ENCODE peak calls at places on chromosome 19, in four cellular contexts. One of them, this sample, is unnamed.

GRCh38 chr19:38221919-38222828 is 1.8 kb downstream of the DPF1 start:
- DNase-seq in NCI-H460: no peak
- DNase-seq in ecto neural progenitor cell: no peak
- DNase-seq in left colon: no peak
- DNase-seq in this sample: no peak

GRCh38 chr19:12064266-12065099 is at the start of gene ZNF844:
- DNase-seq in NCI-H460: no peak
- DNase-seq in ecto neural progenitor cell: peak
- DNase-seq in left colon: peak
- DNase-seq in this sample: no peak

GRCh38 chr19:884420-885211 is 8.4 kb downstream of the MED16 start:
- DNase-seq in NCI-H460: no peak
- DNase-seq in ecto neural progenitor cell: no peak
- DNase-seq in left colon: no peak
- DNase-seq in this sample: no peak

GRCh38 chr19:4295972-4296771 is 6.0 kb downstream of the TMIGD2 start:
- DNase-seq in NCI-H460: no peak
- DNase-seq in ecto neural progenitor cell: no peak
- DNase-seq in left colon: peak
- DNase-seq in this sample: no peak

GRCh38 chr19:44653977-44654784 is 10.5 kb downstream of the PVR start:
- DNase-seq in NCI-H460: peak
- DNase-seq in ecto neural progenitor cell: peak
- DNase-seq in left colon: peak
- DNase-seq in this sample: no peak

GRCh38 chr19:38699027-38699346 is 45.3 kb downstream of the CAPN12 start:
- DNase-seq in NCI-H460: no peak
- DNase-seq in ecto neural progenitor cell: no peak
- DNase-seq in left colon: no peak
- DNase-seq in this sample: no peak

GRCh38 chr19:21604351-21604926 is 99.0 kb downstream of the ZNF429 start:
- DNase-seq in NCI-H460: no peak
- DNase-seq in ecto neural progenitor cell: no peak
- DNase-seq in left colon: no peak
- DNase-seq in this sample: no peak

GRCh38 chr19:4512070-4512469 is 6.2 kb downstream of the PLIN4 start:
- DNase-seq in NCI-H460: no peak
- DNase-seq in ecto neural progenitor cell: no peak
- DNase-seq in left colon: no peak
- DNase-seq in this sample: no peak

GRCh38 chr19:56136362-56136761 is 4.7 kb upstream of the ZNF444 start:
- DNase-seq in NCI-H460: no peak
- DNase-seq in ecto neural progenitor cell: no peak
- DNase-seq in left colon: no peak
- DNase-seq in this sample: no peak

GRCh38 chr19:32450217-32450616 is 44.6 kb downstream of the DPY19L3 start:
- DNase-seq in NCI-H460: no peak
- DNase-seq in ecto neural progenitor cell: no peak
- DNase-seq in left colon: no peak
- DNase-seq in this sample: no peak

GRCh38 chr19:49502866-49503581 is 6.8 kb downstream of the RPS11 start:
- DNase-seq in NCI-H460: peak
- DNase-seq in ecto neural progenitor cell: no peak
- DNase-seq in left colon: no peak
- DNase-seq in this sample: no peak

GRCh38 chr19:401836-402535 is 7.0 kb downstream of the C2CD4C start:
- DNase-seq in NCI-H460: no peak
- DNase-seq in ecto neural progenitor cell: no peak
- DNase-seq in left colon: peak
- DNase-seq in this sample: no peak

GRCh38 chr19:45878043-45878794 is 7.7 kb downstream of the IRF2BP1 start:
- DNase-seq in NCI-H460: no peak
- DNase-seq in ecto neural progenitor cell: no peak
- DNase-seq in left colon: peak
- DNase-seq in this sample: no peak

GRCh38 chr19:13060233-13060963 is 42.3 kb downstream of the LYL1 start:
- DNase-seq in NCI-H460: no peak
- DNase-seq in ecto neural progenitor cell: no peak
- DNase-seq in left colon: peak
- DNase-seq in this sample: no peak

GRCh38 chr19:13839193-13839937 is 37.6 kb upstream of the NANOS3 start:
- DNase-seq in NCI-H460: peak
- DNase-seq in ecto neural progenitor cell: peak
- DNase-seq in left colon: peak
- DNase-seq in this sample: peak

GRCh38 chr19:16133818-16134217 is 9.7 kb upstream of the HSH2D start:
- DNase-seq in NCI-H460: no peak
- DNase-seq in ecto neural progenitor cell: no peak
- DNase-seq in left colon: no peak
- DNase-seq in this sample: no peak

GRCh38 chr19:1304197-1304924 is 18.7 kb downstream of the EFNA2 start:
- DNase-seq in NCI-H460: no peak
- DNase-seq in ecto neural progenitor cell: no peak
- DNase-seq in left colon: peak
- DNase-seq in this sample: no peak

GRCh38 chr19:38667552-38668205 is 20.2 kb downstream of the ACTN4 start:
- DNase-seq in NCI-H460: no peak
- DNase-seq in ecto neural progenitor cell: no peak
- DNase-seq in left colon: no peak
- DNase-seq in this sample: no peak

GRCh38 chr19:51980116-51980736 is 6.4 kb downstream of the ZNF350 start:
- DNase-seq in NCI-H460: no peak
- DNase-seq in ecto neural progenitor cell: no peak
- DNase-seq in left colon: no peak
- DNase-seq in this sample: no peak

GRCh38 chr19:41064974-41065569 is 23.2 kb upstream of the CYP2A13 start:
- DNase-seq in NCI-H460: peak
- DNase-seq in ecto neural progenitor cell: no peak
- DNase-seq in left colon: no peak
- DNase-seq in this sample: no peak

GRCh38 chr19:20247016-20247683 is 80.1 kb downstream of the ZNF486 start:
- DNase-seq in NCI-H460: no peak
- DNase-seq in ecto neural progenitor cell: peak
- DNase-seq in left colon: no peak
- DNase-seq in this sample: no peak

GRCh38 chr19:12481781-12482504 is 2.7 kb downstream of the ZNF709 start:
- DNase-seq in NCI-H460: no peak
- DNase-seq in ecto neural progenitor cell: no peak
- DNase-seq in left colon: no peak
- DNase-seq in this sample: no peak